ENCODE peak calls at places on chromosomes 7 and 10, in eight cellular contexts. W is NCI-H146; T is A549; U is activated CD4-positive, CD25-positive, alpha-beta regulatory T cell treated with anti-CD3 and anti-CD28 coated beads, Interleukin-2, amount 50 U/mL, for 72 hours; Y is MCF 10A; G is NCI-H2171; M is psoas muscle; F is SK-MEL-5. O is an unnamed sample.

GRCh38 chr10:95560288-95561199 is 627 bp downstream of the SORBS1 start:
- DNase-seq in U (peak), T (peak), F (no peak), W (peak), G (no peak), Y (peak), M (peak), O (no peak)

GRCh38 chr7:69708857-69709256 is 110.6 kb downstream of the AUTS2 start:
- DNase-seq in G (no peak), F (no peak), Y (no peak), M (no peak), T (peak), U (no peak), W (no peak), O (no peak)

GRCh38 chr7:23107781-23108180 is 2.2 kb downstream of the KLHL7 start:
- DNase-seq in Y (no peak), T (no peak), W (no peak), G (no peak), U (no peak), M (no peak), F (no peak), O (no peak)

GRCh38 chr7:44791278-44792219 is 4.9 kb upstream of the PPIA start:
- DNase-seq in M (no peak), T (no peak), U (no peak), Y (no peak), F (no peak), W (no peak), G (no peak), O (no peak)

GRCh38 chr7:79979437-79979836 is 155.2 kb upstream of the GNAI1 start:
- DNase-seq in G (no peak), M (no peak), T (no peak), U (no peak), F (no peak), Y (no peak), W (no peak), O (no peak)

GRCh38 chr7:158789842-158790241 is 39.5 kb downstream of the ESYT2 start:
- DNase-seq in Y (no peak), M (no peak), F (no peak), T (no peak), G (no peak), U (no peak), W (no peak), O (no peak)

GRCh38 chr7:123594813-123595241 is 6.8 kb upstream of the ASB15 start:
- DNase-seq in T (no peak), U (no peak), W (peak), G (peak), Y (no peak), M (no peak), F (no peak), O (no peak)

GRCh38 chr7:77697535-77697831 is 1.2 kb downstream of the RSBN1L start:
- DNase-seq in M (peak), U (no peak), T (no peak), F (no peak), G (peak), W (no peak), Y (no peak), O (no peak)

GRCh38 chr7:112504093-112504695 is 23.4 kb downstream of the LSMEM1 start:
- DNase-seq in W (no peak), M (no peak), Y (no peak), T (no peak), U (no peak), G (no peak), F (no peak), O (no peak)

GRCh38 chr7:143284591-143285453 is at the start of gene TMEM139:
- DNase-seq in T (no peak), Y (peak), W (peak), G (no peak), U (no peak), F (peak), M (no peak), O (no peak)

GRCh38 chr10:113268186-113268585 is 284.7 kb upstream of the HABP2 start:
- DNase-seq in G (no peak), F (no peak), M (no peak), T (no peak), U (no peak), W (no peak), Y (no peak), O (no peak)

GRCh38 chr7:47170516-47170915 is 411.4 kb downstream of the TNS3 start:
- DNase-seq in W (no peak), U (no peak), Y (no peak), T (no peak), F (peak), M (no peak), G (no peak), O (no peak)

GRCh38 chr10:60803433-60803832 is 25.2 kb downstream of the CDK1 start:
- DNase-seq in W (no peak), Y (no peak), T (no peak), G (no peak), M (no peak), F (no peak), U (no peak), O (no peak)

GRCh38 chr10:118911361-118911760 is 118.2 kb upstream of the NANOS1 start:
- DNase-seq in G (no peak), Y (no peak), T (peak), W (no peak), F (no peak), U (no peak), M (no peak), O (no peak)

GRCh38 chr7:128022631-128023532 is 8.4 kb downstream of the LRRC4 start:
- DNase-seq in M (no peak), F (no peak), T (no peak), U (no peak), G (no peak), W (no peak), Y (peak), O (no peak)

GRCh38 chr10:43658227-43658626 is 9.5 kb upstream of the ZNF32 start:
- DNase-seq in Y (no peak), M (no peak), F (no peak), U (no peak), W (no peak), T (no peak), G (no peak), O (no peak)

GRCh38 chr10:373516-374309 is 238.5 kb downstream of the ZMYND11 start:
- DNase-seq in M (no peak), T (no peak), Y (peak), G (peak), F (peak), U (no peak), W (peak), O (no peak)

GRCh38 chr7:41679566-41679965 is 23.3 kb downstream of the INHBA start:
- DNase-seq in Y (no peak), M (no peak), G (no peak), W (no peak), T (no peak), U (no peak), F (no peak), O (no peak)

GRCh38 chr7:36312064-36312914 is 77.4 kb upstream of the ANLN start:
- DNase-seq in F (peak), M (no peak), T (no peak), U (no peak), Y (peak), G (peak), W (no peak), O (no peak)

GRCh38 chr7:79055722-79056415 is 397.6 kb downstream of the MAGI2 start:
- DNase-seq in F (no peak), G (no peak), M (no peak), T (no peak), U (no peak), W (no peak), Y (no peak), O (peak)

GRCh38 chr10:71064413-71065118 is 147.8 kb upstream of the UNC5B start:
- DNase-seq in W (no peak), M (peak), G (no peak), T (no peak), F (peak), U (no peak), Y (no peak), O (no peak)

GRCh38 chr10:116082211-116082610 is 190.8 kb downstream of the GFRA1 start:
- DNase-seq in U (no peak), W (no peak), Y (no peak), T (no peak), M (no peak), G (no peak), F (no peak), O (no peak)

GRCh38 chr7:132218876-132219275 is 357.4 kb downstream of the PLXNA4 start:
- DNase-seq in F (no peak), Y (no peak), M (no peak), W (peak), G (peak), U (no peak), T (no peak), O (no peak)

GRCh38 chr10:29344073-29344820 is 55.4 kb downstream of the LYZL1 start:
- DNase-seq in Y (peak), M (peak), U (no peak), G (no peak), W (no peak), T (no peak), F (peak), O (no peak)

GRCh38 chr7:83819911-83820310 is 171.0 kb upstream of the SEMA3E start:
- DNase-seq in M (no peak), U (no peak), T (no peak), Y (no peak), F (peak), G (no peak), W (no peak), O (no peak)

GRCh38 chr7:26365077-26365896 is 73.6 kb downstream of the SNX10 start:
- DNase-seq in G (peak), M (no peak), U (no peak), F (peak), W (peak), T (peak), Y (peak), O (peak)

GRCh38 chr7:90918303-90918702 is 322.2 kb downstream of the CDK14 start:
- DNase-seq in W (no peak), Y (no peak), M (no peak), G (no peak), U (no peak), T (no peak), F (no peak), O (no peak)

GRCh38 chr7:30041526-30042269 is 13.5 kb downstream of the PLEKHA8 start:
- DNase-seq in Y (no peak), U (no peak), W (no peak), F (no peak), G (no peak), T (no peak), M (no peak), O (no peak)

GRCh38 chr10:133161486-133162051 is 1.6 kb downstream of the KNDC1 start:
- DNase-seq in T (no peak), F (no peak), M (no peak), W (no peak), Y (no peak), U (no peak), G (no peak), O (no peak)

GRCh38 chr7:125136755-125137547 is 207.3 kb upstream of the POT1 start:
- DNase-seq in F (peak), T (no peak), U (no peak), G (no peak), M (no peak), W (no peak), Y (peak), O (no peak)

GRCh38 chr7:116966606-116967005 is 13.3 kb downstream of the ST7 start:
- DNase-seq in U (no peak), M (no peak), G (no peak), W (no peak), F (no peak), Y (no peak), T (no peak), O (no peak)

GRCh38 chr10:21989453-21990154 is 13.9 kb downstream of the DNAJC1 start:
- DNase-seq in W (peak), T (peak), U (no peak), G (peak), M (peak), F (peak), Y (peak), O (no peak)

GRCh38 chr10:35390843-35391152 is 54.5 kb downstream of the CCNY start:
- DNase-seq in Y (no peak), F (no peak), M (no peak), G (no peak), U (no peak), W (no peak), T (no peak), O (no peak)

GRCh38 chr10:61978965-61979364 is 77.5 kb downstream of the ARID5B start:
- DNase-seq in F (peak), G (no peak), U (no peak), M (peak), T (no peak), Y (no peak), W (no peak), O (no peak)

GRCh38 chr10:109259293-109259692 is 664.0 kb downstream of the XPNPEP1 start:
- DNase-seq in W (no peak), G (no peak), M (no peak), Y (peak), U (no peak), F (no peak), T (no peak), O (no peak)

GRCh38 chr7:112452102-112452888 is 2.0 kb downstream of the IFRD1 start:
- DNase-seq in W (no peak), M (peak), F (peak), Y (peak), G (no peak), U (no peak), T (peak), O (no peak)

GRCh38 chr7:36155811-36156361 is 2.8 kb downstream of the EEPD1 start:
- DNase-seq in U (no peak), W (peak), Y (no peak), G (no peak), F (no peak), M (peak), T (no peak), O (peak)

GRCh38 chr7:80060218-80060806 is 74.3 kb upstream of the GNAI1 start:
- DNase-seq in W (peak), M (no peak), F (peak), G (peak), T (peak), U (no peak), Y (peak), O (peak)

GRCh38 chr7:3821473-3821872 is 520.4 kb downstream of the SDK1 start:
- DNase-seq in W (no peak), M (no peak), Y (no peak), U (no peak), G (no peak), F (no peak), T (no peak), O (no peak)